ENCODE peak calls at places on chromosomes 7 and 10, in four cellular contexts. M, U, L and W are unnamed samples.
A peak's percentile ranks its signal among the peaks of the same experiment; 100 is the strongest.

GRCh38 chr10:104435822-104436221 is 82.2 kb downstream of the CFAP58 start:
- DNase-seq in M (peak; percentile 66), U (no peak), L (no peak), W (no peak)

GRCh38 chr10:120131183-120131582 is 238.7 kb downstream of the SEC23IP start:
- DNase-seq in M (no peak), U (no peak), L (no peak), W (peak; percentile 83)

GRCh38 chr7:155405399-155406318 is 52.3 kb upstream of the EN2 start:
- DNase-seq in M (peak; percentile 70), U (no peak), L (no peak), W (peak; percentile 64)

GRCh38 chr10:22333167-22333566 is 12.1 kb upstream of the SPAG6 start:
- DNase-seq in M (no peak), U (no peak), L (no peak), W (no peak)

GRCh38 chr10:116849271-116850057 is at the start of gene ENO4:
- DNase-seq in M (peak; percentile 93), U (peak; percentile 39), L (peak; percentile 58), W (peak; percentile 75)

GRCh38 chr7:103660455-103661371 is 214.7 kb upstream of the SLC26A5 start:
- DNase-seq in M (no peak), U (no peak), L (peak; percentile 100), W (no peak)

GRCh38 chr10:86520871-86521619 is 547 bp downstream of the WAPL start:
- DNase-seq in M (peak; percentile 78), U (no peak), L (peak; percentile 40), W (no peak)

GRCh38 chr7:16266877-16267276 is 154.5 kb downstream of the CRPPA start:
- DNase-seq in M (no peak), U (no peak), L (no peak), W (no peak)

GRCh38 chr7:135758531-135758932 is 9.9 kb upstream of the FAM180A start:
- DNase-seq in M (no peak), U (no peak), L (no peak), W (no peak)

GRCh38 chr10:108616559-108617285 is 1306.6 kb downstream of the XPNPEP1 start:
- DNase-seq in M (no peak), U (no peak), L (no peak), W (no peak)

GRCh38 chr7:147296201-147296600 is 1179.6 kb downstream of the CNTNAP2 start:
- DNase-seq in M (no peak), U (no peak), L (no peak), W (no peak)

GRCh38 chr10:97515260-97515978 is 16.7 kb downstream of the UBTD1 start:
- DNase-seq in M (no peak), U (no peak), L (peak; percentile 33), W (no peak)

GRCh38 chr10:68647928-68648327 is 73.1 kb upstream of the CCAR1 start:
- DNase-seq in M (no peak), U (no peak), L (peak; percentile 9), W (no peak)

GRCh38 chr10:28326516-28327493 is 23.9 kb upstream of the MPP7 start:
- DNase-seq in M (no peak), U (no peak), L (peak; percentile 23), W (no peak)

GRCh38 chr10:110220383-110220782 is 13.0 kb downstream of the MXI1 start:
- DNase-seq in M (no peak), U (no peak), L (no peak), W (no peak)

GRCh38 chr7:76302299-76303056 is at the start of gene HSPB1:
- DNase-seq in M (peak; percentile 93), U (peak; percentile 60), L (peak; percentile 65), W (peak; percentile 87)

GRCh38 chr10:43202657-43203490 is 64.0 kb downstream of the RASGEF1A start:
- DNase-seq in M (peak; percentile 29), U (no peak), L (no peak), W (peak; percentile 98)

GRCh38 chr10:75353183-75353582 is 48.4 kb downstream of the ZNF503 start:
- DNase-seq in M (no peak), U (no peak), L (no peak), W (no peak)

GRCh38 chr10:99854860-99855259 is 72.4 kb downstream of the ABCC2 start:
- DNase-seq in M (peak; percentile 50), U (no peak), L (peak; percentile 41), W (no peak)

GRCh38 chr7:51660516-51660915 is 343.9 kb upstream of the COBL start:
- DNase-seq in M (no peak), U (no peak), L (no peak), W (no peak)

GRCh38 chr10:29328988-29329387 is 40.1 kb downstream of the LYZL1 start:
- DNase-seq in M (no peak), U (no peak), L (no peak), W (no peak)

GRCh38 chr7:77537595-77538185 is 595 bp downstream of the PTPN12 start:
- DNase-seq in M (peak; percentile 74), U (no peak), L (peak; percentile 32), W (no peak)

GRCh38 chr10:10973310-10973709 is 44.4 kb upstream of the CELF2 start:
- DNase-seq in M (no peak), U (no peak), L (no peak), W (no peak)

GRCh38 chr10:60394444-60394843 is 4.8 kb upstream of the ANK3 start:
- DNase-seq in M (no peak), U (no peak), L (no peak), W (no peak)

GRCh38 chr7:47195641-47196040 is 386.3 kb downstream of the TNS3 start:
- DNase-seq in M (peak; percentile 34), U (no peak), L (no peak), W (no peak)

GRCh38 chr7:135300913-135301765 is 67.5 kb downstream of the STRA8 start:
- DNase-seq in M (no peak), U (no peak), L (no peak), W (no peak)

GRCh38 chr7:57203161-57203791 is 71.0 kb upstream of the ZNF479 start:
- DNase-seq in M (peak; percentile 33), U (no peak), L (no peak), W (no peak)

GRCh38 chr10:86957471-86958108 is at the start of gene MMRN2:
- DNase-seq in M (no peak), U (no peak), L (no peak), W (no peak)

GRCh38 chr10:62934258-62934657 is 118.1 kb upstream of the EGR2 start:
- DNase-seq in M (no peak), U (no peak), L (no peak), W (no peak)

GRCh38 chr7:17369686-17370426 is 71.4 kb downstream of the AHR start:
- DNase-seq in M (no peak), U (no peak), L (peak; percentile 7), W (no peak)

GRCh38 chr7:117281562-117281961 is 41.3 kb downstream of the WNT2 start:
- DNase-seq in M (no peak), U (no peak), L (no peak), W (no peak)

GRCh38 chr7:114293289-114294012 is 121.2 kb upstream of the FOXP2 start:
- DNase-seq in M (no peak), U (no peak), L (no peak), W (no peak)

GRCh38 chr7:100127866-100128601 is 1.3 kb downstream of the MBLAC1 start:
- DNase-seq in M (peak; percentile 60), U (no peak), L (no peak), W (no peak)
- TF ChIP-seq RFX5 in M (no peak), U (no peak), L (no peak), W (no peak)

DNA sequence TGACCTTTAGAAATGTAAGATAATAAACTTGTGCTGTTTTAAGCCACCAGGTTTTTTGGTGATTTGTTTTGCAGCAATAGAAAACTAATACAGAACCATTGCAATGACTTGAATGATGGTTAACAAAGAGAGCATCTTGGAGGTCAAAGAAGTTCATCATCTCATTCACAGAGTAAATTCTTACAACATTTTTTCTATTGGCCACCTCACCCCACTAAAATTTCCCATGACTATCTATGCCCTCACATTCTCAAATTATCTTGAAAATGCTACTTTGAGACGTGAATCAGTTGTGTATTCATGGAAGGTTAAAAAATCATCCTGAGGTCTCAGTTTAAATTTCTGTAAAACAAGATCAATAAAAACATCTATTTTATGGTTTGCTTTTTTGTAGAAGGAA is 754.2 kb downstream of the SORCS1 start:
- DNase-seq in M (no peak), U (no peak), L (no peak), W (no peak)
- TF ChIP-seq TCF12 in M (no peak), U (no peak), L (no peak), W (no peak)

DNA sequence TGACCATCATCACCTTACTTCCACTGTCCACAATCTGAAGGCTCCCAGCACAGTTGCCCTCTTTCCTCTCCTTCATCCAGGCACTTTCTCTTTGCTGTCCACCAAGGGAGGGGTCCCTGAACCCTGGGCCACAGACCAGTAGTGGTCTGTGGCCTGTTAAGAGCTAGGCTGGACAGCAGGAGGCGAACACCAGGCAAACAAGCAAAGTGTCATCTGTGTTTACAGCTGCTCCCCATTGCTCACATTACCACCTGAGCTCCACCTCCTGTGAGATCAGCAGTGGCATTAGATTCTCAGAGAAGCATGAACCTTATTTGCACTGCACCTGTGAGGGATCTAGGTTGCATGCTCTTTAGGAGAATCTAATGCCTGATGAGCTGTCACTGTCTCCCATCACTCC is 27.7 kb downstream of the FZD1 start:
- DNase-seq in M (no peak), U (no peak), L (no peak), W (no peak)
- TF ChIP-seq RFX5 in M (no peak), U (no peak), L (no peak), W (no peak)

DNA sequence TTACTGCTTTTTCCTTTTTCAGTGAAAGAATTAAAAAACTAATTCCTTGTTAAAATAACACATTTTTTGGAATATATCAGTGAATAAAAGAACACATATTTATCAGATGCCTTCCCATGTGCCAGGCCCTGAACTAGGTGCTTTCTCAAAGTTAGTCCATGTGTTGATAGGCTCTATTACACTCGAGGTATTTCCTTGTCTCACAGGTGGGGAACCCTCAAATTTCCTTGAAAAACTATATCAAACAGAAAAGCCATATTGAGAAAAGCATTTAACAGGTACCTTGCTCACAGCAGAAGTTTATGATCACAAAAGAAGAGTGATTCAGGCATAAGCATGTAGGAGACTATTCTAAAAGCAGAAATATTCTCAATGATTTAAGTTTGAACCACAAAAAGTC is 75.6 kb upstream of the OGDHL start:
- DNase-seq in M (no peak), U (no peak), L (no peak), W (no peak)
- TF ChIP-seq TCF12 in M (no peak), U (no peak), L (no peak), W (no peak)

DNA sequence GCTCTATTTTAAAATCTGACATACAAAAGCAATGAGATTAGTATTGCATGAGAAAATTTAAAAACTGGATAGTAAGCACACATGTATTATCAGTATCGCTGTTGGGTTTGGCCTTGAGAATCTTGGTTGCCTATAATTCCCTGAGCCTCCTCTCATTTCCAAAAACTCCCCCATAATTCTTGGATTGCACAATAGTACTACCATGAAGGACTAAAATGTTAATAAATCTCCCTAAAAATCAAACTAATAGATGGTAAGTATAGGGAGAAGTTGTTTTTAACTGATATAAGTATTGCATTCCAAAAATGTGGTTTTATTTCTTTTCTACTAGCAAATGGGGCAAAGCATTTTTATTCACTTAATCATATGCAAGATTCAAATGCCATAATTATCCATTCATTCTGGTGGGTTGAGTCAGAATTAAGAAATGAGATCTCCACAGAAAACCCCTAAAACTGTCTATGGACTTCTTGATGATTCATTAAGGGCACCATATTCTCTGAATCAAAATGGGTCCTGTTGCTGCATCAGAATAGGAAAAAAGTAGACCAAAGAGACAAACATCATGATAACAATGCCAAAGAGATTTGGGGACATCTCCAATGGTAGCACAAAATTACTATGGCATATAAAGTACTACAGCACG is 10.3 kb upstream of the VIM start:
- DNase-seq in M (no peak), U (no peak), L (no peak), W (no peak)
- TF ChIP-seq RFX5 in M (no peak), U (no peak), L (no peak), W (no peak)